ENCODE peak calls at places on chromosome 18, in seven cellular contexts. Q is HepG2, B is GM12878, X is K562, J is SK-N-SH, U is HCT116, T is H1. O is an unnamed sample.

GRCh38 chr18:77207540-77207939 is 42.1 kb upstream of the GALR1 start:
- DNase-seq in Q (peak), B (no peak), X (no peak), J (peak), U (peak), T (no peak), O (peak)

GRCh38 chr18:48534364-48534763 is 4.5 kb upstream of the CTIF start:
- DNase-seq in Q (no peak), B (no peak), X (no peak), J (no peak), U (no peak), T (no peak), O (no peak)

GRCh38 chr18:12990662-12990976 is 543 bp upstream of the CEP192 start:
- DNase-seq in Q (peak), B (no peak), X (no peak), J (no peak), U (no peak), T (no peak), O (no peak)

GRCh38 chr18:11323359-11323819 is 174.0 kb upstream of the PIEZO2 start:
- DNase-seq in Q (peak), B (no peak), X (no peak), J (no peak), U (no peak), T (no peak), O (no peak)

GRCh38 chr18:70072678-70073077 is 125.0 kb upstream of the CD226 start:
- DNase-seq in Q (peak), B (no peak), X (peak), J (no peak), U (no peak), T (no peak), O (no peak)

GRCh38 chr18:42030586-42031182 is 75.7 kb downstream of the PIK3C3 start:
- DNase-seq in Q (peak), B (no peak), X (peak), J (peak), U (no peak), T (peak), O (peak)

GRCh38 chr18:74275736-74276135 is 16.0 kb downstream of the CYB5A start:
- DNase-seq in Q (no peak), B (no peak), X (no peak), J (no peak), U (no peak), T (no peak), O (no peak)

GRCh38 chr18:13108330-13108729 is 110.2 kb upstream of the LDLRAD4 start:
- DNase-seq in Q (no peak), B (no peak), X (no peak), J (no peak), U (no peak), T (no peak), O (no peak)

GRCh38 chr18:2459886-2460285 is 111.4 kb downstream of the METTL4 start:
- DNase-seq in Q (no peak), B (no peak), X (no peak), J (no peak), U (no peak), T (no peak), O (no peak)

GRCh38 chr18:26506012-26506411 is 42.3 kb downstream of the KCTD1 start:
- DNase-seq in Q (no peak), B (no peak), X (no peak), J (no peak), U (no peak), T (no peak), O (no peak)

GRCh38 chr18:50663626-50664441 is 103.9 kb downstream of the MAPK4 start:
- DNase-seq in Q (no peak), B (no peak), X (no peak), J (no peak), U (no peak), T (no peak), O (no peak)

GRCh38 chr18:57210711-57211411 is 64.0 kb downstream of the BOD1L2 start:
- DNase-seq in Q (peak), B (no peak), X (no peak), J (no peak), U (no peak), T (no peak), O (no peak)

GRCh38 chr18:30682667-30683066 is 359.9 kb downstream of the DSC3 start:
- DNase-seq in Q (no peak), B (no peak), X (no peak), J (no peak), U (no peak), T (no peak), O (no peak)

GRCh38 chr18:48547456-48548403 is 8.9 kb downstream of the CTIF start:
- DNase-seq in Q (no peak), B (no peak), X (peak), J (no peak), U (no peak), T (no peak), O (peak)

GRCh38 chr18:44637210-44638051 is 43.3 kb upstream of the SETBP1 start:
- DNase-seq in Q (no peak), B (no peak), X (no peak), J (no peak), U (no peak), T (no peak), O (no peak)

GRCh38 chr18:24727685-24728084 is 267.2 kb downstream of the HRH4 start:
- DNase-seq in Q (no peak), B (no peak), X (no peak), J (no peak), U (no peak), T (peak), O (no peak)

GRCh38 chr18:24731158-24731557 is 270.7 kb downstream of the HRH4 start:
- DNase-seq in Q (no peak), B (no peak), X (no peak), J (no peak), U (no peak), T (no peak), O (no peak)

GRCh38 chr18:24735504-24736243 is 275.2 kb downstream of the HRH4 start:
- DNase-seq in Q (no peak), B (no peak), X (no peak), J (no peak), U (no peak), T (no peak), O (no peak)

GRCh38 chr18:24734058-24734457 is 273.6 kb downstream of the HRH4 start:
- DNase-seq in Q (peak), B (no peak), X (peak), J (peak), U (no peak), T (peak), O (peak)

DNA sequence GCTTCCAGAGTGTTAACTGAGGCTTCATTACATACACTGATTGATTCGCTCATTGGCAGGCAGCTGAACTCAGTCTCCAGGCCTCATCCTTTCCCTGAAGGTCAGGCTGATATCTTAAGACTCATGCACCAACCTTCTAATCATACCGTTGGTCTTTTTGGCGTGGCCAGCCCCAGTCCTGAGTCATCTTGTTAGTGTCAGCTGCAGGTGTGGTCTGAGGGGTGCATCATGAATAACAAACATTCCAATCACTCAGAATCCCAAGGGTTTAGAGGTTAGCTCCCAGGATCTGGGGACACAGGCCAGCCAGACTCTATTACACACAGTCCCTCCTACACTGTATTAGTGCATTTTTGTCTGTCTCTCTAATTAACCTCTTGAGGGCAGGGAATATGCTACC is 271.5 kb downstream of the HRH4 start:
- DNase-seq in Q (no peak), B (no peak), X (no peak), J (no peak), U (no peak), T (no peak), O (no peak)
- TF ChIP-seq JUND in Q (no peak), B (no peak), X (no peak), J (no peak), U (no peak), T (no peak), O (no peak)

GRCh38 chr18:8635087-8635486 is 25.9 kb downstream of the RAB12 start:
- DNase-seq in Q (no peak), B (no peak), X (no peak), J (no peak), U (no peak), T (no peak), O (no peak)
- TF ChIP-seq JUND in Q (no peak), B (no peak), X (no peak), J (no peak), U (no peak), T (no peak), O (no peak)

DNA sequence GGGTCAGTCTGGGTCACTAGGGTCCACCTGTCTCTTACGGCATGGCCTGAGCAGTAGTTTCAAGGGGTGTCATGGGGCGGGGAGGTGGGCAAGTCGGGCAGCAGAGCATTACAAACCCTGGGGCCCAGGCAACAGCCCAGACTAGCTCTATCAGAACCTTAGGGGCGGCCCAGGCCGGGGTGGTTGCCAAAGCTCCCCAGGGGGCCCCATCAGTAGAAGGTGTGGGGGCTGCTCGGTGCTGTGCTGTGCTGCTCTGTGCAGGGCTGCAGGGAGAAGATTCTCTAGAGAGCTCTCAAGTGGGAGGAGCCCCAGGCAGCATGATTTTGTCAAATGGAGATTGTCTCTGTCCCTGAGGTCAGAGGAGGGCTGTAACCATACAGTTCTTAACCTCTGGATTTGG is 36.4 kb upstream of the SLC14A1 start:
- DNase-seq in Q (no peak), B (no peak), X (peak), J (no peak), U (no peak), T (no peak), O (no peak)
- TF ChIP-seq JUND in Q (no peak), B (no peak), X (no peak), J (no peak), U (no peak), T (no peak), O (no peak)

GRCh38 chr18:72468011-72468710 is 76.0 kb downstream of the CBLN2 start:
- DNase-seq in Q (no peak), B (no peak), X (no peak), J (no peak), U (no peak), T (no peak), O (no peak)

DNA sequence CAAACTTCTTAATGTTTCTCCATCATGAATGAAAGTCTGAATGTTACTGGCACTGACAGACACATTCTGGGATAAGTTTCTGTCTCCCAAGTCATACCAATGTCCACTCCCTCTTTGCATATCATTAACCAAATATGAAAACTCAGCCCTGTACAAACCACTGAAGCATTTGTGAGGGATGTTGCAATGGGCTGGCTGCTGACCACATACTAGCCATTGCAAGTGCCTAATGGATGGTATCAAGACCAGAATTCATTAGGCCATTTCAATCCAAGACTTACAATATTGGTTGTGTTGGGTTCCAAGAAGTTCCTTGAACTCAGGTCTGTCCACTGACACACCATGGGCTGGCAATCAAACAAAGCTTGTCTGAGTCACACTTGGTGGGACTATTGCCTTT is 73.8 kb downstream of the CBLN2 start:
- DNase-seq in Q (no peak), B (no peak), X (no peak), J (no peak), U (no peak), T (no peak), O (no peak)
- TF ChIP-seq JUND in Q (no peak), B (no peak), X (no peak), J (no peak), U (no peak), T (no peak), O (no peak)

DNA sequence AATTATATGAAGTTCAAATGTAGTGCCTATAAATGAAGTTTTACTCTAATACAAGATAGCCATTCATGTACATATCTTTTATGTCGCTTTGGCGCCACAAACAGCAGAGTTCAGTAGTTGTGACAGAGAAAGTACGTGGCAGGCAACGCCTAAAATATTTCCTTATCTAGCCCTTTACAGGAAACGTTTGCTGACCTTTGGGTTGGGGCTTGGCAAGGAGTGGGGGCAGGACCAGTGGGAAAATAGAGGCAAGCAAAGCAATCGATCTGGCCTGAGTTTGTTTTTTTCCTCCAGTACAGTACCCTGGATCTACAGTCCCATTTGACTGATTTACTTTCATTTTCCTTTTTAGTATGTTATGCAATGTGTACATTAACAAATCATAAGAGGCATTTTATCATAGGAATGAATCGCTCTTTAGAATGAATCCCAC is 13.1 kb downstream of the CCDC68 start:
- DNase-seq in Q (peak), B (peak), X (peak), J (no peak), U (peak), T (no peak), O (no peak)
- TF ChIP-seq JUND in Q (no peak), B (no peak), X (no peak), J (no peak), U (no peak), T (no peak), O (no peak)

DNA sequence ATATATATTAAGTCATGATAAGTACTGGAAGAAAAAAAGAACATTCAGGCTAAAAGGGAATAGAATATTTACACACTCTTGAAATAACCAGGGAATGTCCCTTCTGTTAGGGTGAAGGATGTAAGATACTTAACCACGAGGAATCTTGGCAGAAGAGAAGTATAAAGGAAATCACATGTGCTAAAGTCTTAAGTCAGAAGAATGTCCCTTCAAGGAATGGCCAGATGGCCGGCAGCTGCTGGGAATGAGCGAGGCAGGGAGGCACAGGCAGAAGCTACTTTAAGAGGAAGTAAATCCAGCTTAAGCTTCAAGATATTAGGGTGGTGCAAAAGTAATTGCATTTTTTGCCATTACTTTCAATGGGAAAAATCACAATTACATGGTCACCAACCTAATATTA is 5.5 kb downstream of the CCDC102B start:
- DNase-seq in Q (no peak), B (no peak), X (no peak), J (no peak), U (no peak), T (no peak), O (no peak)
- TF ChIP-seq JUND in Q (no peak), B (no peak), X (no peak), J (no peak), U (no peak), T (no peak), O (no peak)

GRCh38 chr18:5879479-5879882 is 15.8 kb downstream of the TMEM200C start:
- DNase-seq in Q (peak), B (no peak), X (peak), J (peak), U (no peak), T (no peak), O (peak)
- TF ChIP-seq JUND in Q (no peak), B (no peak), X (no peak), J (no peak), U (no peak), T (no peak), O (no peak)

O was measured in T47D.